ENCODE peak calls at places on chromosomes 11 and 22, in five cellular contexts. One of them, this sample, is unnamed.

GRCh38 chr11:87432006-87432405 is 394.3 kb downstream of the TMEM135 start:
- DNase-seq in HEK293T: no peak
- DNase-seq in H1: no peak
- DNase-seq in GM12878: no peak
- DNase-seq in HepG2: no peak
- DNase-seq in this sample: no peak

GRCh38 chr11:75867778-75868374 is 52.9 kb downstream of the UVRAG start:
- DNase-seq in HEK293T: peak
- DNase-seq in H1: no peak
- DNase-seq in GM12878: peak
- DNase-seq in HepG2: peak
- DNase-seq in this sample: peak

GRCh38 chr11:112797653-112798293 is 163.4 kb upstream of the NCAM1 start:
- DNase-seq in HEK293T: peak
- DNase-seq in H1: peak
- DNase-seq in GM12878: no peak
- DNase-seq in HepG2: peak
- DNase-seq in this sample: no peak

GRCh38 chr11:94117871-94118270 is 10.8 kb upstream of the PANX1 start:
- DNase-seq in HEK293T: no peak
- DNase-seq in H1: no peak
- DNase-seq in GM12878: no peak
- DNase-seq in HepG2: no peak
- DNase-seq in this sample: no peak

GRCh38 chr22:30747493-30747892 is 52.8 kb downstream of the OSBP2 start:
- DNase-seq in HEK293T: no peak
- DNase-seq in H1: no peak
- DNase-seq in GM12878: no peak
- DNase-seq in HepG2: no peak
- DNase-seq in this sample: no peak

GRCh38 chr22:46047841-46048595 is 71.1 kb upstream of the WNT7B start:
- DNase-seq in HEK293T: no peak
- DNase-seq in H1: no peak
- DNase-seq in GM12878: no peak
- DNase-seq in HepG2: no peak
- DNase-seq in this sample: no peak

GRCh38 chr11:64843971-64844329 is 503 bp downstream of the CDC42BPG start:
- DNase-seq in HEK293T: no peak
- DNase-seq in H1: no peak
- DNase-seq in GM12878: no peak
- DNase-seq in HepG2: no peak
- DNase-seq in this sample: no peak

GRCh38 chr11:3808846-3809623 is 675 bp downstream of the PGAP2 start:
- DNase-seq in HEK293T: peak
- DNase-seq in H1: no peak
- DNase-seq in GM12878: peak
- DNase-seq in HepG2: peak
- DNase-seq in this sample: no peak

GRCh38 chr11:59574932-59575904 is 40.4 kb downstream of the OSBP start:
- DNase-seq in HEK293T: no peak
- DNase-seq in H1: no peak
- DNase-seq in GM12878: no peak
- DNase-seq in HepG2: no peak
- DNase-seq in this sample: no peak

GRCh38 chr22:32473388-32473952 is 1.1 kb upstream of the FBXO7 start:
- DNase-seq in HEK293T: peak
- DNase-seq in H1: no peak
- DNase-seq in GM12878: peak
- DNase-seq in HepG2: peak
- DNase-seq in this sample: no peak

GRCh38 chr11:126891556-126892217 is 108.9 kb downstream of the KIRREL3 start:
- DNase-seq in HEK293T: no peak
- DNase-seq in H1: no peak
- DNase-seq in GM12878: no peak
- DNase-seq in HepG2: no peak
- DNase-seq in this sample: no peak

GRCh38 chr11:120024046-120024445 is 113.9 kb downstream of the TRIM29 start:
- DNase-seq in HEK293T: no peak
- DNase-seq in H1: no peak
- DNase-seq in GM12878: no peak
- DNase-seq in HepG2: no peak
- DNase-seq in this sample: no peak

GRCh38 chr11:72613977-72614376 is 60.2 kb downstream of the PDE2A start:
- DNase-seq in HEK293T: no peak
- DNase-seq in H1: no peak
- DNase-seq in GM12878: peak
- DNase-seq in HepG2: no peak
- DNase-seq in this sample: no peak

GRCh38 chr22:38941488-38941987 is 15.9 kb upstream of the APOBEC3A start:
- DNase-seq in HEK293T: no peak
- DNase-seq in H1: no peak
- DNase-seq in GM12878: peak
- DNase-seq in HepG2: no peak
- DNase-seq in this sample: no peak

GRCh38 chr11:27812341-27812740 is 112.1 kb upstream of the BDNF start:
- DNase-seq in HEK293T: no peak
- DNase-seq in H1: no peak
- DNase-seq in GM12878: no peak
- DNase-seq in HepG2: no peak
- DNase-seq in this sample: no peak

GRCh38 chr11:27902981-27903624 is 202.8 kb upstream of the BDNF start:
- DNase-seq in HEK293T: no peak
- DNase-seq in H1: no peak
- DNase-seq in GM12878: no peak
- DNase-seq in HepG2: no peak
- DNase-seq in this sample: no peak

GRCh38 chr22:45105281-45105700 is 58.4 kb upstream of the NUP50 start:
- DNase-seq in HEK293T: no peak
- DNase-seq in H1: no peak
- DNase-seq in GM12878: no peak
- DNase-seq in HepG2: peak
- DNase-seq in this sample: no peak

GRCh38 chr11:19328586-19329311 is 88.0 kb upstream of the E2F8 start:
- DNase-seq in HEK293T: no peak
- DNase-seq in H1: no peak
- DNase-seq in GM12878: no peak
- DNase-seq in HepG2: no peak
- DNase-seq in this sample: no peak

GRCh38 chr11:73236879-73237278 is 18.8 kb downstream of the P2RY2 start:
- DNase-seq in HEK293T: peak
- DNase-seq in H1: no peak
- DNase-seq in GM12878: no peak
- DNase-seq in HepG2: peak
- DNase-seq in this sample: peak

GRCh38 chr11:1337647-1338007 is 28.2 kb upstream of the TOLLIP start:
- DNase-seq in HEK293T: no peak
- DNase-seq in H1: no peak
- DNase-seq in GM12878: no peak
- DNase-seq in HepG2: no peak
- DNase-seq in this sample: no peak

GRCh38 chr22:39208013-39208680 is 36.6 kb downstream of the PDGFB start:
- DNase-seq in HEK293T: no peak
- DNase-seq in H1: no peak
- DNase-seq in GM12878: no peak
- DNase-seq in HepG2: no peak
- DNase-seq in this sample: no peak

GRCh38 chr22:29060931-29061330 is 700 bp downstream of the C22orf31 start:
- DNase-seq in HEK293T: no peak
- DNase-seq in H1: no peak
- DNase-seq in GM12878: no peak
- DNase-seq in HepG2: no peak
- DNase-seq in this sample: no peak

GRCh38 chr11:96136623-96137313 is 206.2 kb downstream of the MAML2 start:
- DNase-seq in HEK293T: no peak
- DNase-seq in H1: no peak
- DNase-seq in GM12878: no peak
- DNase-seq in HepG2: no peak
- DNase-seq in this sample: no peak

GRCh38 chr11:118010738-118011461 is 24.7 kb downstream of the IL10RA start:
- DNase-seq in HEK293T: no peak
- DNase-seq in H1: no peak
- DNase-seq in GM12878: peak
- DNase-seq in HepG2: no peak
- DNase-seq in this sample: no peak

GRCh38 chr11:16191852-16192240 is 164.5 kb downstream of the SOX6 start:
- DNase-seq in HEK293T: no peak
- DNase-seq in H1: no peak
- DNase-seq in GM12878: no peak
- DNase-seq in HepG2: no peak
- DNase-seq in this sample: no peak

GRCh38 chr11:75816561-75817239 is 1.7 kb downstream of the UVRAG start:
- DNase-seq in HEK293T: no peak
- DNase-seq in H1: no peak
- DNase-seq in GM12878: no peak
- DNase-seq in HepG2: no peak
- DNase-seq in this sample: no peak

GRCh38 chr11:31996159-31996881 is 94.6 kb upstream of the RCN1 start:
- DNase-seq in HEK293T: no peak
- DNase-seq in H1: no peak
- DNase-seq in GM12878: no peak
- DNase-seq in HepG2: no peak
- DNase-seq in this sample: no peak

GRCh38 chr11:38456371-38456770 is 1858.3 kb upstream of the RAG2 start:
- DNase-seq in HEK293T: no peak
- DNase-seq in H1: no peak
- DNase-seq in GM12878: no peak
- DNase-seq in HepG2: no peak
- DNase-seq in this sample: no peak
- TF ChIP-seq SUZ12 in HEK293T: no peak
- TF ChIP-seq SUZ12 in H1: no peak
- TF ChIP-seq SUZ12 in GM12878: no peak
- TF ChIP-seq SUZ12 in HepG2: no peak
- TF ChIP-seq SUZ12 in this sample: no peak

GRCh38 chr11:86066033-86066432 is 2.9 kb downstream of the PICALM start:
- DNase-seq in HEK293T: no peak
- DNase-seq in H1: no peak
- DNase-seq in GM12878: no peak
- DNase-seq in HepG2: no peak
- DNase-seq in this sample: no peak

GRCh38 chr11:86063536-86063935 is 5.3 kb downstream of the PICALM start:
- DNase-seq in HEK293T: no peak
- DNase-seq in H1: no peak
- DNase-seq in GM12878: no peak
- DNase-seq in HepG2: no peak
- DNase-seq in this sample: no peak

GRCh38 chr11:86066606-86067229 is 2.2 kb downstream of the PICALM start:
- DNase-seq in HEK293T: no peak
- DNase-seq in H1: no peak
- DNase-seq in GM12878: no peak
- DNase-seq in HepG2: no peak
- DNase-seq in this sample: no peak

GRCh38 chr11:86062719-86063118 is 6.2 kb downstream of the PICALM start:
- DNase-seq in HEK293T: no peak
- DNase-seq in H1: no peak
- DNase-seq in GM12878: no peak
- DNase-seq in HepG2: no peak
- DNase-seq in this sample: no peak

GRCh38 chr11:86064236-86064803 is 4.6 kb downstream of the PICALM start:
- DNase-seq in HEK293T: no peak
- DNase-seq in H1: no peak
- DNase-seq in GM12878: no peak
- DNase-seq in HepG2: no peak
- DNase-seq in this sample: no peak
- TF ChIP-seq SUZ12 in HEK293T: no peak
- TF ChIP-seq SUZ12 in H1: no peak
- TF ChIP-seq SUZ12 in GM12878: no peak
- TF ChIP-seq SUZ12 in HepG2: no peak
- TF ChIP-seq SUZ12 in this sample: no peak

GRCh38 chr11:35285471-35285870 is 133.9 kb downstream of the SLC1A2 start:
- DNase-seq in HEK293T: no peak
- DNase-seq in H1: no peak
- DNase-seq in GM12878: no peak
- DNase-seq in HepG2: no peak
- DNase-seq in this sample: no peak
- TF ChIP-seq SUZ12 in HEK293T: no peak
- TF ChIP-seq SUZ12 in H1: no peak
- TF ChIP-seq SUZ12 in GM12878: no peak
- TF ChIP-seq SUZ12 in HepG2: no peak
- TF ChIP-seq SUZ12 in this sample: no peak

DNA sequence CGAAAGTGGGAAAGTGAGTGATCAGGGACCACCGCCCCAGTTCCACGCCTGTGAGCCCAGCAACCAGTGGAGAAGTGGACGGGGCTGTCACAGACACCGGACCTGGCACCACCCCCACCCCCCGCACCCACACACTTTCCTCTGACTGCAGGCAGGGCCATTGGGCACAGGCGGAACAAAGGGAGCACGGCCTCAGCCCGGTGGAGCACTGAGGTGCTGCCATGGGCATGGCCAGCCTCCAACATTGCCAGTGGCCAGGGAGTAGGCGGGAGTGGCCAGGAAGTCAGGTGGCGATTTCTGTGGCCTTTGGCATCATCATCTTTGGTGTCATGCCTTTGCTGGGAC is 78.5 kb downstream of the BCR start:
- DNase-seq in HEK293T: no peak
- DNase-seq in H1: no peak
- DNase-seq in GM12878: no peak
- DNase-seq in HepG2: no peak
- DNase-seq in this sample: no peak
- TF ChIP-seq SUZ12 in HEK293T: no peak
- TF ChIP-seq SUZ12 in H1: no peak
- TF ChIP-seq SUZ12 in GM12878: no peak
- TF ChIP-seq SUZ12 in HepG2: no peak
- TF ChIP-seq SUZ12 in this sample: no peak

GRCh38 chr11:30348035-30348434 is 25.1 kb downstream of the ARL14EP start:
- DNase-seq in HEK293T: no peak
- DNase-seq in H1: no peak
- DNase-seq in GM12878: no peak
- DNase-seq in HepG2: no peak
- DNase-seq in this sample: no peak

GRCh38 chr11:30342736-30343166 is 19.8 kb downstream of the ARL14EP start:
- DNase-seq in HEK293T: no peak
- DNase-seq in H1: no peak
- DNase-seq in GM12878: peak
- DNase-seq in HepG2: no peak
- DNase-seq in this sample: no peak

GRCh38 chr11:30344085-30344484 is 21.2 kb downstream of the ARL14EP start:
- DNase-seq in HEK293T: no peak
- DNase-seq in H1: no peak
- DNase-seq in GM12878: peak
- DNase-seq in HepG2: no peak
- DNase-seq in this sample: no peak

GRCh38 chr11:30345644-30346043 is 22.7 kb downstream of the ARL14EP start:
- DNase-seq in HEK293T: no peak
- DNase-seq in H1: no peak
- DNase-seq in GM12878: no peak
- DNase-seq in HepG2: no peak
- DNase-seq in this sample: no peak

GRCh38 chr11:30346068-30346688 is 23.3 kb downstream of the ARL14EP start:
- DNase-seq in HEK293T: peak
- DNase-seq in H1: no peak
- DNase-seq in GM12878: no peak
- DNase-seq in HepG2: peak
- DNase-seq in this sample: peak
- TF ChIP-seq SUZ12 in HEK293T: no peak
- TF ChIP-seq SUZ12 in H1: no peak
- TF ChIP-seq SUZ12 in GM12878: no peak
- TF ChIP-seq SUZ12 in HepG2: no peak
- TF ChIP-seq SUZ12 in this sample: no peak